ENCODE peak calls at places on chromosomes 3 and 15, in four cellular contexts. W is epithelial cell of esophagus; P is CD4-positive, alpha-beta memory T cell; M is BE2C. B is an unnamed sample.

GRCh38 chr15:68265086-68265485 is 12.5 kb upstream of the FEM1B start:
- DNase-seq in P (no peak), M (no peak), W (peak; percentile 54), B (no peak)

GRCh38 chr3:45987368-45988099 is 8.1 kb downstream of the FYCO1 start:
- DNase-seq in M (no peak), P (no peak), W (no peak), B (peak; percentile 67)

GRCh38 chr3:4060064-4060463 is 243.1 kb upstream of the SETMAR start:
- DNase-seq in W (peak; percentile 24), P (no peak), M (no peak), B (peak; percentile 31)

GRCh38 chr15:89526601-89527441 is 30.4 kb upstream of the RHCG start:
- DNase-seq in W (no peak), M (no peak), P (no peak), B (no peak)

GRCh38 chr3:194604837-194605236 is 28.4 kb downstream of the TMEM44 start:
- DNase-seq in P (no peak), M (no peak), W (no peak), B (no peak)

GRCh38 chr3:44031387-44032380 is 210.0 kb upstream of the TOPAZ1 start:
- DNase-seq in W (no peak), M (no peak), P (no peak), B (no peak)

GRCh38 chr3:45153658-45154437 is 7.7 kb upstream of the CDCP1 start:
- DNase-seq in M (no peak), W (peak; percentile 61), P (no peak), B (peak; percentile 86)

GRCh38 chr3:4584537-4585249 is 91.5 kb downstream of the ITPR1 start:
- DNase-seq in M (no peak), W (no peak), P (peak; percentile 16), B (peak; percentile 72)

GRCh38 chr3:9218514-9218846 is 31.0 kb downstream of the SRGAP3 start:
- DNase-seq in M (no peak), W (no peak), P (no peak), B (no peak)

GRCh38 chr15:46703871-46704637 is 1013.3 kb upstream of the SEMA6D start:
- DNase-seq in W (no peak), P (no peak), M (no peak), B (no peak)

GRCh38 chr3:10160346-10160745 is 4.4 kb upstream of the IRAK2 start:
- DNase-seq in M (no peak), W (no peak), P (no peak), B (peak; percentile 40)

GRCh38 chr3:166837535-166837934 is 542.6 kb downstream of the ZBBX start:
- DNase-seq in M (no peak), P (no peak), W (peak; percentile 62), B (no peak)

GRCh38 chr3:120469440-120470415 is 18.9 kb upstream of the FSTL1 start:
- DNase-seq in W (peak; percentile 94), M (no peak), P (no peak), B (peak; percentile 81)

GRCh38 chr3:196969001-196969659 is 497 bp upstream of the PIGZ start:
- DNase-seq in P (peak; percentile 44), W (peak; percentile 34), M (peak; percentile 58), B (no peak)

GRCh38 chr3:196966526-196967401 is 1.9 kb downstream of the PIGZ start:
- DNase-seq in W (no peak), M (no peak), P (no peak), B (peak; percentile 29)

GRCh38 chr3:196968233-196969000 is at the start of gene PIGZ:
- DNase-seq in W (peak; percentile 56), M (peak; percentile 55), P (peak; percentile 37), B (no peak)

GRCh38 chr3:196965804-196966173 is 2.8 kb downstream of the PIGZ start:
- DNase-seq in W (no peak), P (no peak), M (no peak), B (no peak)

DNA sequence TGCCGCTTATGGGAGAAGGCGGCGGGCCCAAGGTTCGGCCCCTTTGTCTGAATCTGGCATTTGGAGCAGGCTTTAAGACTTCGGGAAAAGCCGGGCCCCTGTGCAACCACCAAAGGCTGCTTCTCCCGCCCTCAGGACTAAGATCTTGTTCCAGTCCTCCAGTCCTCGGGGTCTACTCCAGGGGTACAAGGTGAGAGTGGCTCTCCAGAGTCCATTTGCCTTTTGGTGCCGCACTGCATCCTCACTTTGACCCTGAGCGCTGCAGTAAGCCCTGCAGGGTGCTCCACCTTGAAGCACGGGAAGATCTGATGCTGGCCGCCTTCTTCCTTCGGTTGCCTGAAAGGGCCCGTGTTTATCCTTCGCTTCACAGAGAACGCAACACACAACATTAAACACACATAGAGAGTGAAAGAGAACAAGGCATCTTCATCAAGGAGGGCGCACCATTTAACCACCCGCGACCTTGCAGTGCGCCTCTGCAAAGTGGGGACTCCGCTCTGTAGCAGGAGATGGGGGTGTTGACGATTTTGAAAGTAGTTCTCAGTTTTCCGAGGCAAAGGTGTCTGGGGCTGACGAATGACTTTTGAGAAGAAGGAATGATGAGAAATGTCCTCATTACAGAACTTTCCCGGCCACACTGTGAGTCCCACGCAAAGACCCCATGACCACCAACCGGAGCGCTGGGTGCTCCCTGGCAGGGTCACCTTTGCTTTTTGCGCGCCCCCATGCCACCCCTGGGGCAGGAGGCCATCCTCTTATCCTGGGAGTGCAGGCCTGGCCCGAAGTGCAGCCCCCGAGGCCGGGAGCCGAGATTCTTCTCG is 1.0 kb downstream of the PIGZ start:
- DNase-seq in W (no peak), P (no peak), M (no peak), B (no peak)
- H3K4me3 ChIP-seq in W (peak overlapping the region; percentile 51), P (no peak overlapping the region), M (peak overlapping the region; percentile 49), B (peak overlapping the region; percentile 69)

GRCh38 chr3:16289144-16289889 is 24.3 kb downstream of the OXNAD1 start:
- DNase-seq in M (no peak), P (no peak), W (no peak), B (peak; percentile 29)
- H3K4me3 ChIP-seq in M (no peak overlapping the region), P (peak overlapping the region; percentile 89), W (no peak overlapping the region), B (no peak overlapping the region)

GRCh38 chr15:31341501-31342195 is 15.0 kb downstream of the KLF13 start:
- DNase-seq in M (no peak), W (peak; percentile 26), P (no peak), B (no peak)

GRCh38 chr15:31340047-31340446 is 13.4 kb downstream of the KLF13 start:
- DNase-seq in M (no peak), P (no peak), W (no peak), B (no peak)

GRCh38 chr15:31341036-31341435 is 14.4 kb downstream of the KLF13 start:
- DNase-seq in M (no peak), P (no peak), W (no peak), B (no peak)

GRCh38 chr15:31339558-31339895 is 12.9 kb downstream of the KLF13 start:
- DNase-seq in W (no peak), P (no peak), M (no peak), B (no peak)

DNA sequence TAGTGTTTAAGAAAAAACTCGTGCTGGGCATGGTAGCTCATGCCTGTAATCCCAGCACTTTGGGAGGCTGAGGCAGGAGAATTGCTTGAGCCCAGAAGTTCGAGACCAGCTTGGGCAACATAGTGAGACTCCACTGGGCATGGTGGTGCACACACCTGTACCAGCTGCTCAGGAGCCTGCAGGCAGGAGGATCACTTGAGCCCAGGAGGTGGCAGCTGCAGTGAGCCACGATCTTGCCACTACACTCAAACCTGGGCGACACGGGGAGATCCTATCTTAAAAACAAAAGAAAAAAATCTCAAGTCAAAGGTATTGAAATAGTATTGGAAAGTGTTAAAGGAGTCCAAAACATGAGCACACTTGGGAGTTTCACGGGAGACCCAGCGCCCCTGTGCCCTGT is 14.0 kb downstream of the KLF13 start:
- DNase-seq in P (no peak), W (no peak), M (no peak), B (no peak)
- H3K4me3 ChIP-seq in P (no peak overlapping the region), W (no peak overlapping the region), M (no peak overlapping the region), B (no peak overlapping the region)

DNA sequence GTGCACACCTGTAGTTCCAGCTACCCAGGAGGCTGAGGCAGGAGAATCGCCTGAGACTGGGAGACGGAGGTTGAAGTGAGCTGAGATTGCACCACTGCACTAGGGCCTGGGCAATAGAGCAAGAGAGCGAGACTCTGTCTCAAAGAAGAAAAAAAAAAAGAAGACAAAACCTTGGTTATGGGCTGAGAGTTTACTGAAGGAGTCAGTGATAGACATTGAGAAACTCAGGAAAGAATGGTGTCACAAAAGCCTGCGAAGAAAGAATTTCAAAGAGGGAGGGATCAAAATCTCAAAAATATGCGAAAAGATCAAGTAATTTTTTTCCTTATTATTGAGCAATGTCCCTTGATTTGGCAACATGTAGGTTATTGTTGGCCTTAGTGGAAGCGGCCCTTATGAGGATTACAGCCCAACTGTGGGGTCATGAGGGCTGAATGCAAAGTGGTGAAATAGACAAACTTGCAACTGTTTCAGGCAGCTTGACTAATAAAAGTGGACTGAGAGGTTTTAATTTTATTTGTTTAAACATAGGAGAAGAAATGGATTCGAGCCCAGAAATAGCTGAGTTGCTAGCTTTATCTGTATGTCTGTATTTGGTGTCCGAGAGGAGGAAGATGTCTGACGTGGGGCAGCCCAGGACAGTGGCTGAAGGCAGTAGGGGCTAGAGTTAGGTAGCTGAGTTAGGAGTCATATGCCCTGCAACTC is 18.8 kb upstream of the CELF6 start:
- DNase-seq in W (no peak), P (no peak), M (no peak), B (peak; percentile 69)
- H3K4me3 ChIP-seq in W (no peak overlapping the region), P (no peak overlapping the region), M (no peak overlapping the region), B (no peak overlapping the region)

DNA sequence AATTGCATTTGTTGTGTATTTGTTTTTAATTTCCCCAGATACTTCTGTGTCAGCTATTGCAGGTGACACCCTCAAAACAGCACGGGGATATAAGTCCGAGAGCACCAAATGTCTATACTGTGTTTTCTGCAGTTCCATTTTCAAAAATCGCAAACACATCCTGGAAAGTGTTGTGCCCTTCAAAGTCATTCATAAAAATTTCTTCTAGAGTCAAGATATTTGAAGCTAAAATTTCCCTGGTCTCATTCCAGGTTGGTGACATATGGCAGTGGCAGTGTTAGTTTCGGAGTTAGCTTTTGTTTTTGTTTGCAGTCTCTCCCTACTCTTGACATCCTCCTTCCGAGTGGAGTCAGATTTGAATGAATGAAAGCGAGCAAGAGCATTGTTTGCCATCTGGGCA is 3.2 kb upstream of the FSIP1 start:
- DNase-seq in W (no peak), M (no peak), P (no peak), B (no peak)
- H3K4me3 ChIP-seq in W (no peak overlapping the region), M (no peak overlapping the region), P (no peak overlapping the region), B (no peak overlapping the region)

DNA sequence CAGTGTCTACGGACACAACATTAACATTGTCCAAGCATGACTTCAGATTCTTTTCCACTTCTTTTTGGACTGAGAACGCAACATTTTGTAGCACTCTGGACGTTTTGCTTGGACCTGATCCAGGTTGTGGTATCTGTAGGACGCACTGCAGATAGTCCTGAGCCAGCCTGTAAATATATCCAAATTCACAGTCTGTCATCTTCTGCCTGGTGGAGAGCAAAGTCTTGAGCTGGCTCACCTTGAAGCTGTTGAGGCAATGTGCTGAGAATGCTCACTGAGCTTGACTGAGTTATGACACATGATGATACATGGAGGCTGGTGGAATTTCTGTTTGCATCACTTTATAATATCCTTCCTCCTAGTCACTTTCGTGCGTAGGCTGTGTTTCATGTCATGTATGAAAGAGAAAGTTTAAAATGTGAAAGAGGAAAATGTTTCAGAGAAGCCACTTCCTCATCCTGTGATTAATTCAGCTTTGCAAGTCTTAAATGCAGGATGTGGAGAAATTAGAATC is at the start of gene BCL2A1:
- DNase-seq in M (no peak), P (peak; percentile 67), W (peak; percentile 98), B (peak; percentile 67)
- H3K4me3 ChIP-seq in M (no peak within 1 kb of the TSS), P (peak within 1 kb of the TSS; percentile 92), W (no peak within 1 kb of the TSS), B (peak within 1 kb of the TSS; percentile 38)

B was measured in fibroblast of lung.